ENCODE peak calls at places on chromosomes 7 and 10, in five cellular contexts. E is activated naive CD8-positive, alpha-beta T cell treated with anti-CD3 and anti-CD28 coated beads, Interleukin-2, amount 50 U/mL, for 16 hours; S is fibroblast of lung; D is amniotic stem cell; P is T-helper 1 cell. B is an unnamed sample.

GRCh38 chr7:150434240-150434639 is 16.2 kb upstream of the GIMAP8 start:
- DNase-seq in S (no peak), P (no peak), E (no peak), D (no peak), B (no peak)

GRCh38 chr10:29387269-29387668 is 98.4 kb downstream of the LYZL1 start:
- DNase-seq in E (no peak), P (no peak), S (no peak), D (no peak), B (no peak)

GRCh38 chr10:84140036-84140379 is 699 bp downstream of the GHITM start:
- DNase-seq in E (no peak), P (no peak), D (no peak), S (peak; percentile 31), B (peak; percentile 29)

GRCh38 chr7:143285454-143285756 is 647 bp downstream of the TMEM139 start:
- DNase-seq in S (no peak), P (no peak), D (no peak), E (no peak), B (peak; percentile 83)

GRCh38 chr10:108180883-108181282 is 1016.4 kb upstream of the SORCS1 start:
- DNase-seq in S (peak; percentile 8), D (no peak), E (no peak), P (no peak), B (no peak)

GRCh38 chr7:30135551-30136271 is 925 bp downstream of the MTURN start:
- DNase-seq in D (no peak), E (peak; percentile 23), P (peak; percentile 26), S (peak; percentile 60), B (no peak)

GRCh38 chr7:92987543-92987942 is 130.2 kb downstream of the SAMD9 start:
- DNase-seq in S (peak; percentile 35), E (no peak), D (no peak), P (no peak), B (no peak)

GRCh38 chr7:32068411-32068905 is 1.7 kb downstream of the PDE1C start:
- DNase-seq in D (no peak), S (peak; percentile 35), P (no peak), E (no peak), B (no peak)

GRCh38 chr7:39091774-39092173 is 114.1 kb downstream of the POU6F2 start:
- DNase-seq in P (no peak), D (no peak), E (no peak), S (no peak), B (no peak)

GRCh38 chr10:70462349-70462984 is 16.1 kb upstream of the PALD1 start:
- DNase-seq in D (no peak), P (no peak), S (peak; percentile 23), E (no peak), B (peak; percentile 49)

GRCh38 chr7:3283130-3283704 is 17.8 kb upstream of the SDK1 start:
- DNase-seq in P (no peak), D (no peak), S (peak; percentile 30), E (no peak), B (no peak)

GRCh38 chr10:10259013-10259412 is 758.7 kb upstream of the CELF2 start:
- DNase-seq in E (no peak), D (no peak), S (no peak), P (no peak), B (no peak)

GRCh38 chr7:88153378-88153777 is 66.5 kb downstream of the SRI start:
- DNase-seq in P (no peak), D (no peak), S (no peak), E (no peak), B (no peak)

GRCh38 chr7:22920664-22921063 is 93.3 kb downstream of the HYCC1 start:
- DNase-seq in P (no peak), D (no peak), S (peak; percentile 24), E (no peak), B (peak; percentile 57)

GRCh38 chr10:110446277-110446676 is 51.4 kb upstream of the DUSP5 start:
- DNase-seq in S (no peak), E (no peak), D (no peak), P (no peak), B (no peak)

GRCh38 chr7:66748127-66748511 is 7.6 kb downstream of the RABGEF1 start:
- DNase-seq in E (no peak), P (no peak), S (peak; percentile 68), D (no peak), B (no peak)

GRCh38 chr10:117646718-117647117 is 104.2 kb downstream of the EMX2 start:
- DNase-seq in E (no peak), S (no peak), P (no peak), D (no peak), B (no peak)

GRCh38 chr7:36309301-36309700 is 80.4 kb upstream of the ANLN start:
- DNase-seq in P (no peak), D (no peak), S (no peak), E (no peak), B (no peak)

GRCh38 chr10:118725784-118726507 is 28.8 kb downstream of the CACUL1 start:
- DNase-seq in D (no peak), E (no peak), S (peak; percentile 34), P (no peak), B (peak; percentile 23)

GRCh38 chr7:105808209-105808608 is 68.2 kb downstream of the ATXN7L1 start:
- DNase-seq in D (no peak), S (no peak), P (no peak), E (no peak), B (no peak)

GRCh38 chr10:115936926-115937755 is 335.9 kb downstream of the GFRA1 start:
- DNase-seq in D (peak; percentile 50), S (peak; percentile 82), E (no peak), P (no peak), B (peak; percentile 51)

GRCh38 chr10:31836569-31837406 is 91.8 kb downstream of the ARHGAP12 start:
- DNase-seq in E (no peak), P (no peak), D (no peak), S (peak; percentile 34), B (peak; percentile 41)

GRCh38 chr7:12926236-12926635 is 238.8 kb downstream of the ARL4A start:
- DNase-seq in S (no peak), D (no peak), P (no peak), E (no peak), B (no peak)

GRCh38 chr10:31929986-31930675 is 1.5 kb upstream of the ARHGAP12 start:
- DNase-seq in P (peak; percentile 16), D (no peak), S (no peak), E (no peak), B (no peak)

GRCh38 chr10:92849234-92849525 is 860 bp downstream of the EXOC6 start:
- DNase-seq in E (no peak), P (no peak), S (no peak), D (no peak), B (no peak)

GRCh38 chr7:151141855-151142685 is 25.4 kb downstream of the GBX1 start:
- DNase-seq in S (no peak), D (no peak), P (no peak), E (no peak), B (no peak)

GRCh38 chr10:46546591-46547330 is 9.7 kb downstream of the GPRIN2 start:
- DNase-seq in D (no peak), S (no peak), P (peak; percentile 8), E (no peak), B (no peak)

GRCh38 chr10:21100190-21100589 is 203.1 kb upstream of the NEBL start:
- DNase-seq in D (no peak), P (no peak), E (no peak), S (peak; percentile 17), B (no peak)

GRCh38 chr7:100875356-100875751 is 451 bp downstream of the SRRT start:
- DNase-seq in P (no peak), S (no peak), D (no peak), E (no peak), B (no peak)

GRCh38 chr7:261341-262250 is 28.4 kb upstream of the FOXL3 start:
- DNase-seq in S (no peak), P (no peak), E (no peak), D (no peak), B (no peak)

GRCh38 chr7:13949450-13949849 is 40.0 kb downstream of the ETV1 start:
- DNase-seq in P (no peak), D (no peak), S (no peak), E (no peak), B (no peak)

GRCh38 chr10:89745903-89746302 is 44.5 kb downstream of the KIF20B start:
- DNase-seq in D (no peak), S (no peak), P (no peak), E (no peak), B (no peak)